ENCODE peak calls at places on chromosomes 4 and X, in ten cellular contexts. Z is NCI-H1930; E is GM03348; Q is stimulated activated CD4-positive, alpha-beta T cell treated with anti-CD3 and anti-CD28 coated beads, Interleukin-12 subunit alpha, Interleukin-12 subunit beta, amount 100 ng/mL, for 4 hours; A is NCI-H774; I is AG09309; M is H1; H is NCI-H2081; Y is lower lobe of right lung; W is H4. D is an unnamed sample.

GRCh38 chr4:27123050-27123768 is 262.6 kb downstream of the STIM2 start:
- DNase-seq in Z (no peak), E (no peak), Q (no peak), A (no peak), I (no peak), M (peak), H (no peak), Y (no peak), W (peak), D (no peak)

GRCh38 chrX:39576081-39576701 is 521.6 kb downstream of the BCOR start:
- DNase-seq in Z (no peak), E (no peak), Q (no peak), A (peak), I (no peak), M (no peak), H (peak), Y (no peak), W (no peak), D (peak)

GRCh38 chr4:42655921-42656735 is 777 bp downstream of the ATP8A1 start:
- DNase-seq in Z (no peak), E (peak), Q (peak), A (no peak), I (no peak), M (no peak), H (peak), Y (peak), W (no peak), D (no peak)

GRCh38 chr4:76406070-76406469 is 14.9 kb downstream of the CCDC158 start:
- DNase-seq in Z (no peak), E (no peak), Q (no peak), A (no peak), I (no peak), M (no peak), H (no peak), Y (no peak), W (no peak), D (no peak)

GRCh38 chr4:147378780-147379179 is 102.1 kb upstream of the EDNRA start:
- DNase-seq in Z (no peak), E (no peak), Q (no peak), A (no peak), I (no peak), M (peak), H (no peak), Y (no peak), W (no peak), D (no peak)

GRCh38 chr4:156999175-156999517 is 27.5 kb upstream of the PDGFC start:
- DNase-seq in Z (no peak), E (peak), Q (no peak), A (no peak), I (peak), M (no peak), H (no peak), Y (no peak), W (peak), D (peak)

GRCh38 chrX:9135901-9136510 is 102.1 kb upstream of the FAM9B start:
- DNase-seq in Z (no peak), E (no peak), Q (no peak), A (no peak), I (no peak), M (no peak), H (no peak), Y (no peak), W (no peak), D (no peak)

GRCh38 chr4:140137654-140138053 is 16.3 kb downstream of the MAML3 start:
- DNase-seq in Z (no peak), E (peak), Q (no peak), A (no peak), I (no peak), M (no peak), H (no peak), Y (no peak), W (peak), D (no peak)

GRCh38 chr4:48668254-48669017 is 111.6 kb downstream of the FRYL start:
- DNase-seq in Z (no peak), E (no peak), Q (no peak), A (no peak), I (no peak), M (no peak), H (no peak), Y (no peak), W (no peak), D (no peak)

GRCh38 chr4:8724436-8725070 is 132.0 kb downstream of the CPZ start:
- DNase-seq in Z (no peak), E (no peak), Q (no peak), A (no peak), I (no peak), M (no peak), H (no peak), Y (peak), W (no peak), D (no peak)

GRCh38 chr4:85825937-85826678 is 351.2 kb downstream of the ARHGAP24 start:
- DNase-seq in Z (no peak), E (peak), Q (no peak), A (no peak), I (peak), M (peak), H (no peak), Y (no peak), W (peak), D (peak)

GRCh38 chrX:45765726-45766125 is 565.0 kb upstream of the DIPK2B start:
- DNase-seq in Z (no peak), E (no peak), Q (no peak), A (no peak), I (no peak), M (no peak), H (no peak), Y (no peak), W (no peak), D (no peak)

GRCh38 chr4:186144596-186145569 is 40.4 kb downstream of the FAM149A start:
- DNase-seq in Z (no peak), E (peak), Q (peak), A (no peak), I (no peak), M (no peak), H (no peak), Y (peak), W (no peak), D (no peak)

GRCh38 chr4:26330186-26330787 is 9.5 kb downstream of the RBPJ start:
- DNase-seq in Z (no peak), E (peak), Q (no peak), A (peak), I (no peak), M (no peak), H (peak), Y (no peak), W (peak), D (peak)

GRCh38 chrX:150409964-150410363 is 46.8 kb downstream of the MAMLD1 start:
- DNase-seq in Z (no peak), E (no peak), Q (no peak), A (no peak), I (no peak), M (no peak), H (no peak), Y (no peak), W (no peak), D (no peak)

GRCh38 chrX:115373308-115373707 is 83.8 kb downstream of the LUZP4 start:
- DNase-seq in Z (no peak), E (no peak), Q (no peak), A (no peak), I (no peak), M (no peak), H (no peak), Y (no peak), W (no peak), D (no peak)

GRCh38 chr4:179867300-179867878 is 2375.8 kb upstream of the TENM3 start:
- DNase-seq in Z (no peak), E (peak), Q (peak), A (no peak), I (no peak), M (peak), H (peak), Y (peak), W (peak), D (peak)

D was measured in COR-L47.